ENCODE peak calls at places on chromosomes 12 and 14, in six cellular contexts. C, R, U, G, A and Z are unnamed samples.
A peak's percentile ranks its signal among the peaks of the same experiment; 100 is the strongest.

GRCh38 chr12:5088586-5089264 is 45.0 kb downstream of the KCNA5 start:
- DNase-seq in C (no peak), R (no peak), U (no peak), G (peak; percentile 42), A (no peak), Z (no peak)

GRCh38 chr12:63238892-63239291 is 87.9 kb upstream of the AVPR1A start:
- DNase-seq in C (no peak), R (no peak), U (no peak), G (no peak), A (no peak), Z (no peak)

GRCh38 chr12:82449179-82449578 is 90.8 kb downstream of the METTL25 start:
- DNase-seq in C (no peak), R (no peak), U (no peak), G (no peak), A (no peak), Z (no peak)

GRCh38 chr12:54616933-54617535 is 17.7 kb downstream of the LACRT start:
- DNase-seq in C (no peak), R (no peak), U (no peak), G (no peak), A (no peak), Z (no peak)

GRCh38 chr12:124919646-124920352 is 5.3 kb upstream of the UBC start:
- DNase-seq in C (no peak), R (no peak), U (no peak), G (peak; percentile 67), A (no peak), Z (no peak)

GRCh38 chr14:74488788-74489397 is 4.2 kb downstream of the NPC2 start:
- DNase-seq in C (no peak), R (no peak), U (no peak), G (peak; percentile 51), A (no peak), Z (no peak)

GRCh38 chr14:36852853-36853634 is 191.4 kb downstream of the PAX9 start:
- DNase-seq in C (no peak), R (peak; percentile 6), U (no peak), G (no peak), A (no peak), Z (no peak)

GRCh38 chr14:105180598-105181528 is at the start of gene NUDT14:
- DNase-seq in C (peak; percentile 93), R (peak; percentile 83), U (peak; percentile 83), G (peak; percentile 85), A (peak; percentile 77), Z (peak; percentile 95)

GRCh38 chr14:96286251-96286650 is 30.2 kb downstream of the BDKRB1 start:
- DNase-seq in C (no peak), R (no peak), U (no peak), G (no peak), A (no peak), Z (no peak)

GRCh38 chr12:26032719-26033241 is 74.3 kb downstream of the RASSF8 start:
- DNase-seq in C (no peak), R (no peak), U (no peak), G (peak; percentile 24), A (no peak), Z (no peak)

GRCh38 chr14:78455896-78456435 is 285.8 kb downstream of the NRXN3 start:
- DNase-seq in C (no peak), R (no peak), U (no peak), G (no peak), A (no peak), Z (no peak)

GRCh38 chr14:29486132-29486531 is 441.5 kb downstream of the PRKD1 start:
- DNase-seq in C (no peak), R (no peak), U (no peak), G (no peak), A (no peak), Z (no peak)

GRCh38 chr12:122411537-122411936 is 10.9 kb downstream of the CLIP1 start:
- DNase-seq in C (no peak), R (no peak), U (no peak), G (no peak), A (no peak), Z (no peak)

GRCh38 chr12:54032627-54033100 is at the start of gene HOXC5:
- DNase-seq in C (peak; percentile 84), R (peak; percentile 68), U (peak; percentile 88), G (peak; percentile 44), A (peak; percentile 59), Z (peak; percentile 50)

GRCh38 chr12:130555628-130556485 is 160.2 kb downstream of the RIMBP2 start:
- DNase-seq in C (no peak), R (no peak), U (no peak), G (no peak), A (no peak), Z (no peak)

GRCh38 chr14:72948481-72949138 is 22.3 kb downstream of the DCAF4 start:
- DNase-seq in C (peak; percentile 72), R (peak; percentile 77), U (peak; percentile 83), G (peak; percentile 81), A (peak; percentile 49), Z (peak; percentile 89)

GRCh38 chr14:76908834-76909233 is 82.6 kb downstream of the LRRC74A start:
- DNase-seq in C (no peak), R (no peak), U (no peak), G (no peak), A (peak; percentile 66), Z (peak; percentile 83)

GRCh38 chr14:100903672-100904185 is at the start of gene RTL1:
- DNase-seq in C (no peak), R (no peak), U (no peak), G (no peak), A (no peak), Z (no peak)

GRCh38 chr12:8038659-8039114 is 6.2 kb downstream of the FOXJ2 start:
- DNase-seq in C (peak; percentile 84), R (peak; percentile 92), U (peak; percentile 53), G (peak; percentile 77), A (peak; percentile 40), Z (peak; percentile 54)

GRCh38 chr14:74083161-74083560 is 1.1 kb downstream of the ALDH6A1 start:
- DNase-seq in C (no peak), R (no peak), U (no peak), G (no peak), A (no peak), Z (no peak)

GRCh38 chr14:90607141-90607540 is 209.1 kb downstream of the TTC7B start:
- DNase-seq in C (no peak), R (no peak), U (no peak), G (no peak), A (no peak), Z (no peak)

GRCh38 chr14:41498959-41499358 is 107.7 kb upstream of the LRFN5 start:
- DNase-seq in C (no peak), R (no peak), U (no peak), G (no peak), A (no peak), Z (no peak)

GRCh38 chr14:102508774-102509743 is 517 bp downstream of the ANKRD9 start:
- DNase-seq in C (peak; percentile 69), R (peak; percentile 59), U (peak; percentile 54), G (peak; percentile 52), A (peak; percentile 38), Z (peak; percentile 78)

GRCh38 chr12:54036620-54037359 is 3.9 kb downstream of the HOXC5 start:
- DNase-seq in C (no peak), R (no peak), U (peak; percentile 34), G (no peak), A (no peak), Z (no peak)